ENCODE peak calls at places on chromosomes 13 and 19, in seven cellular contexts. Z, J, H, B, Y, Q and A are unnamed samples.

GRCh38 chr19:40214936-40215335 is 3.2 kb downstream of the TTC9B start:
- DNase-seq in Y (no peak), B (no peak), Q (no peak), J (no peak), Z (no peak), H (no peak), A (no peak)

GRCh38 chr13:85847012-85847411 is 47.8 kb upstream of the SLITRK6 start:
- DNase-seq in Y (no peak), H (no peak), B (no peak), Z (no peak), Q (no peak), J (no peak), A (no peak)

GRCh38 chr13:27533155-27533643 is 82.8 kb upstream of the MTIF3 start:
- DNase-seq in H (peak), Q (peak), Y (peak), J (peak), B (peak), Z (peak), A (peak)

GRCh38 chr13:63731896-63732295 is 2316.2 kb upstream of the PCDH20 start:
- DNase-seq in Z (no peak), H (no peak), Q (no peak), Y (peak), J (no peak), B (no peak), A (no peak)

GRCh38 chr13:41802684-41803554 is 158.0 kb downstream of the VWA8 start:
- DNase-seq in B (peak), Q (no peak), H (no peak), Y (peak), J (no peak), Z (peak), A (peak)

GRCh38 chr19:16273005-16273404 is 51.6 kb upstream of the KLF2 start:
- DNase-seq in B (no peak), Q (no peak), Z (no peak), J (no peak), Y (no peak), H (no peak), A (peak)

GRCh38 chr13:26624572-26624971 is 67.1 kb downstream of the WASF3 start:
- DNase-seq in Q (no peak), Y (no peak), J (no peak), Z (no peak), B (no peak), H (no peak), A (no peak)

GRCh38 chr19:10747674-10748073 is 29.8 kb downstream of the DNM2 start:
- DNase-seq in J (no peak), H (no peak), Z (no peak), Y (no peak), Q (no peak), B (no peak), A (no peak)

GRCh38 chr19:1445185-1445931 is 4.6 kb upstream of the APC2 start:
- DNase-seq in B (no peak), Q (peak), Z (peak), J (peak), H (peak), Y (peak), A (peak)

GRCh38 chr19:11451327-11451941 is 16.0 kb downstream of the PRKCSH start:
- DNase-seq in J (no peak), B (no peak), H (no peak), Q (no peak), Z (no peak), Y (no peak), A (peak)

GRCh38 chr19:50551713-50552187 is 16.5 kb downstream of the LRRC4B start:
- DNase-seq in H (no peak), Z (peak), Q (no peak), J (no peak), Y (no peak), B (no peak), A (no peak)

GRCh38 chr13:97322740-97323342 is 100.7 kb downstream of the MBNL2 start:
- DNase-seq in Q (no peak), Y (no peak), H (no peak), Z (no peak), J (no peak), B (peak), A (no peak)

GRCh38 chr13:43835701-43836100 is 43.8 kb downstream of the CCDC122 start:
- DNase-seq in Z (peak), J (no peak), Y (no peak), H (no peak), B (no peak), Q (no peak), A (no peak)

GRCh38 chr13:21849323-21849722 is 178.4 kb downstream of the FGF9 start:
- DNase-seq in H (no peak), J (peak), Z (peak), Y (peak), Q (peak), B (no peak), A (peak)

GRCh38 chr19:15464394-15465385 is at the start of gene RASAL3:
- DNase-seq in Z (peak), Q (no peak), J (no peak), Y (no peak), H (no peak), B (no peak), A (no peak)

GRCh38 chr19:47057328-47057727 is 8.9 kb upstream of the TMEM160 start:
- DNase-seq in Y (no peak), H (no peak), Z (peak), Q (no peak), B (no peak), J (no peak), A (no peak)

GRCh38 chr13:50274181-50274580 is 258.9 kb downstream of the KCNRG start:
- DNase-seq in H (no peak), J (no peak), Q (no peak), Y (no peak), B (no peak), Z (no peak), A (no peak)

GRCh38 chr13:99721606-99722384 is 220.5 kb downstream of the TM9SF2 start:
- DNase-seq in Y (peak), J (no peak), Q (no peak), B (no peak), Z (no peak), H (no peak), A (no peak)

GRCh38 chr19:37979547-37980082 is 72.6 kb downstream of the SIPA1L3 start:
- DNase-seq in Y (peak), B (no peak), H (no peak), Q (no peak), J (no peak), Z (no peak), A (no peak)

GRCh38 chr19:49502866-49503581 is 6.8 kb downstream of the RPS11 start:
- DNase-seq in J (peak), B (peak), Z (peak), Q (no peak), H (peak), Y (peak), A (peak)

GRCh38 chr13:27489456-27489855 is 39.1 kb upstream of the MTIF3 start:
- DNase-seq in Y (no peak), Q (no peak), J (no peak), B (no peak), Z (no peak), H (no peak), A (no peak)

GRCh38 chr13:113785051-113786010 is 26.3 kb downstream of the TMEM255B start:
- DNase-seq in Y (peak), Q (no peak), Z (peak), B (peak), J (no peak), H (peak), A (peak)